ENCODE peak calls at places on chromosomes 4 and X, in seven cellular contexts. Z is right cardiac atrium; G is astrocyte; R is A549; M is endothelial cell of umbilical vein; V is fibroblast of lung; K is naive thymus-derived CD4-positive, alpha-beta T cell. H is an unnamed sample.

GRCh38 chrX:27254663-27255062 is 208.5 kb downstream of the PPP4R3C start:
- DNase-seq in R (no peak), M (no peak), G (no peak), Z (no peak), V (peak), K (no peak), H (no peak)

GRCh38 chrX:349196-349595 is 30.6 kb upstream of the GTPBP6 start:
- DNase-seq in V (no peak), R (no peak), Z (peak), K (no peak), M (no peak), G (no peak), H (no peak)

GRCh38 chr4:680931-681645 is 6.7 kb downstream of the MYL5 start:
- DNase-seq in M (no peak), G (no peak), R (peak), K (no peak), Z (peak), V (peak), H (no peak)

GRCh38 chr4:47287735-47288134 is 175.8 kb downstream of the COMMD8 start:
- DNase-seq in G (peak), M (no peak), R (no peak), K (no peak), Z (no peak), V (peak), H (peak)

GRCh38 chr4:38894340-38894982 is 26.9 kb downstream of the FAM114A1 start:
- DNase-seq in G (peak), V (no peak), M (no peak), R (peak), K (no peak), Z (no peak), H (no peak)

GRCh38 chrX:100447563-100448397 is 37.7 kb upstream of the PCDH19 start:
- DNase-seq in G (no peak), K (no peak), R (peak), Z (peak), V (peak), M (peak), H (no peak)

GRCh38 chr4:86596802-86597201 is 2.7 kb downstream of the PTPN13 start:
- DNase-seq in R (no peak), K (no peak), G (no peak), Z (no peak), M (no peak), V (peak), H (no peak)

GRCh38 chr4:40980318-40980883 is 230.6 kb downstream of the NSUN7 start:
- DNase-seq in Z (no peak), V (no peak), R (no peak), M (peak), G (no peak), K (no peak), H (no peak)

GRCh38 chr4:92305148-92305877 is 1.5 kb downstream of the GRID2 start:
- DNase-seq in K (no peak), Z (peak), G (peak), M (peak), R (peak), V (peak), H (no peak)

GRCh38 chr4:46937493-46937892 is 28.4 kb upstream of the COX7B2 start:
- DNase-seq in Z (no peak), R (no peak), V (peak), K (no peak), G (peak), M (peak), H (no peak)

GRCh38 chrX:39504850-39505259 is 592.9 kb downstream of the BCOR start:
- DNase-seq in K (no peak), G (no peak), M (no peak), Z (no peak), R (no peak), V (peak), H (no peak)

GRCh38 chr4:179867300-179867878 is 2375.8 kb upstream of the TENM3 start:
- DNase-seq in Z (no peak), G (peak), K (no peak), R (peak), V (peak), M (no peak), H (peak)

GRCh38 chrX:40011483-40012038 is 86.2 kb downstream of the BCOR start:
- DNase-seq in V (no peak), Z (no peak), K (no peak), G (no peak), R (no peak), M (no peak), H (no peak)

GRCh38 chr4:76589872-76590846 is 155.1 kb downstream of the SHROOM3 start:
- DNase-seq in M (no peak), Z (peak), V (peak), G (peak), K (no peak), R (peak), H (no peak)

GRCh38 chr4:105548483-105548882 is 3.9 kb upstream of the ARHGEF38 start:
- DNase-seq in R (peak), V (no peak), Z (no peak), K (no peak), M (no peak), G (no peak), H (no peak)

GRCh38 chr4:47849466-47849865 is 11.6 kb upstream of the CORIN start:
- DNase-seq in V (no peak), R (no peak), M (no peak), Z (no peak), K (no peak), G (no peak), H (no peak)

GRCh38 chr4:24991015-24991414 is 39.7 kb downstream of the LGI2 start:
- DNase-seq in M (peak), V (peak), G (peak), R (no peak), Z (no peak), K (no peak), H (no peak)

GRCh38 chr4:149845643-149846208 is 30.1 kb upstream of the IQCM start:
- DNase-seq in K (no peak), V (no peak), R (no peak), M (no peak), G (no peak), Z (no peak), H (no peak)

GRCh38 chr4:137678796-137679195 is 146.5 kb upstream of the PCDH18 start:
- DNase-seq in K (no peak), Z (no peak), V (peak), M (no peak), G (peak), R (no peak), H (peak)

GRCh38 chrX:2351321-2351720 is 149.5 kb downstream of the DHRSX start:
- DNase-seq in R (peak), G (peak), Z (no peak), K (no peak), M (peak), V (peak), H (peak)

GRCh38 chr4:77560170-77560569 is 45.5 kb upstream of the CXCL13 start:
- DNase-seq in V (no peak), R (no peak), Z (no peak), G (no peak), K (no peak), M (no peak), H (no peak)

GRCh38 chr4:15779336-15779735 is 1.2 kb downstream of the CD38 start:
- DNase-seq in G (peak), Z (peak), R (peak), K (no peak), V (peak), M (peak), H (no peak)

GRCh38 chr4:8911311-8912088 is 39.9 kb upstream of the HMX1 start:
- DNase-seq in G (no peak), M (no peak), Z (no peak), K (no peak), V (no peak), R (no peak), H (no peak)

GRCh38 chr4:80465238-80465637 is 129.7 kb downstream of the CFAP299 start:
- DNase-seq in K (no peak), R (no peak), Z (no peak), M (no peak), V (no peak), G (no peak), H (no peak)

GRCh38 chrX:13669246-13669689 is 16.3 kb downstream of the TCEANC start:
- DNase-seq in V (peak), R (peak), K (no peak), M (peak), G (peak), Z (peak), H (peak)

GRCh38 chrX:133497356-133497755 is 82.1 kb upstream of the GPC4 start:
- DNase-seq in G (no peak), V (no peak), R (no peak), K (no peak), M (no peak), Z (no peak), H (no peak)

GRCh38 chrX:26581086-26581485 is 365.1 kb downstream of the MAGEB5 start:
- DNase-seq in Z (no peak), G (no peak), M (no peak), V (peak), R (no peak), K (no peak), H (no peak)

GRCh38 chr4:158763462-158763861 is 5.4 kb upstream of the FNIP2 start:
- DNase-seq in K (no peak), V (no peak), Z (no peak), M (no peak), G (no peak), R (no peak), H (no peak)

GRCh38 chr4:94435874-94436273 is 15.9 kb upstream of the PDLIM5 start:
- DNase-seq in G (no peak), K (no peak), Z (no peak), M (no peak), R (no peak), V (no peak), H (no peak)

GRCh38 chr4:110897779-110898178 is 274.9 kb upstream of the PITX2 start:
- DNase-seq in Z (no peak), R (no peak), K (no peak), V (no peak), M (no peak), G (no peak), H (no peak)

GRCh38 chrX:71068052-71068918 is at the start of gene SNX12:
- DNase-seq in Z (peak), K (peak), V (peak), G (peak), M (peak), R (peak), H (peak)

GRCh38 chrX:110180928-110181310 is 137.0 kb downstream of the AMMECR1 start:
- DNase-seq in R (peak), V (peak), G (peak), K (no peak), M (no peak), Z (no peak), H (no peak)

GRCh38 chr4:54213001-54213400 is 16.1 kb upstream of the PDGFRA start:
- DNase-seq in G (no peak), K (no peak), M (no peak), R (no peak), Z (no peak), V (no peak), H (no peak)

GRCh38 chr4:54213812-54214211 is 15.3 kb upstream of the PDGFRA start:
- DNase-seq in Z (peak), R (no peak), V (peak), G (peak), K (no peak), M (no peak), H (no peak)

GRCh38 chr4:54215379-54216072 is 13.6 kb upstream of the PDGFRA start:
- DNase-seq in R (no peak), K (no peak), Z (no peak), M (no peak), G (no peak), V (no peak), H (no peak)

DNA sequence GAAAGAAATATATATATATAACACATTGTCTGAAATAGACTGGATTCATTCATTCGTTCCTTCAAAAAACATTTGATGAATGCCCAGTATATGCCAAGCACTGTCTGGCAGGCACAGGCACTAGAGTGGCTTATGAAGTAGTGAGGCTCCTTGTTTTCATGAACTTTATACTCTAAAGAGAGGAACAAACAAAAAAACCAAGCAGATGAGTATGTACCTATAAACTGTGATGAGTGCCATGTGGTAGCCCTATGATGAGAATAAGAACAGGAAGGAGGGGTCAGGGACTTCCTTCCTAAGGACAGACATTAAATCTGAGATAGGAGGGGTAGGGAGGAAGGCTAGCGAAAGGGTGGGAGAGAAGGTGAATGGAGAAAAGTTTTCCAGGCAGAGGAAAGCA is 19.5 kb upstream of the PDGFRA start:
- DNase-seq in K (no peak), M (no peak), R (no peak), G (no peak), Z (no peak), V (no peak), H (no peak)
- H3K27ac ChIP-seq in K (no peak), M (no peak), R (no peak), G (no peak), Z (no peak), V (no peak), H (no peak)

GRCh38 chrX:65695849-65696248 is 28.4 kb downstream of the MSN start:
- DNase-seq in Z (no peak), G (no peak), M (no peak), V (no peak), R (no peak), K (no peak), H (no peak)
- H3K27ac ChIP-seq in Z (no peak), G (peak), M (peak), V (peak), R (no peak), K (peak), H (peak)

GRCh38 chr4:30756553-30756952 is 36.4 kb downstream of the PCDH7 start:
- DNase-seq in G (no peak), K (no peak), V (no peak), R (no peak), Z (no peak), M (peak), H (peak)
- H3K27ac ChIP-seq in G (peak), K (no peak), V (peak), R (no peak), Z (no peak), M (peak), H (peak)

GRCh38 chrX:107675365-107675654 is 47.0 kb downstream of the PRPS1 start:
- DNase-seq in V (no peak), M (no peak), R (no peak), G (no peak), K (no peak), Z (no peak), H (no peak)

GRCh38 chrX:107673933-107674479 is 45.7 kb downstream of the PRPS1 start:
- DNase-seq in Z (peak), M (peak), K (peak), R (no peak), V (peak), G (peak), H (no peak)

GRCh38 chrX:107672955-107673378 is 44.7 kb downstream of the PRPS1 start:
- DNase-seq in Z (peak), V (peak), K (peak), M (peak), R (peak), G (peak), H (no peak)

GRCh38 chrX:107674480-107675364 is 46.4 kb downstream of the PRPS1 start:
- DNase-seq in R (no peak), M (no peak), K (peak), V (peak), G (peak), Z (peak), H (no peak)

GRCh38 chrX:107673401-107673800 is 45.1 kb downstream of the PRPS1 start:
- DNase-seq in V (no peak), G (no peak), R (no peak), Z (no peak), M (no peak), K (no peak), H (no peak)
- H3K27ac ChIP-seq in V (no peak), G (no peak), R (peak), Z (peak), M (peak), K (peak), H (peak)

DNA sequence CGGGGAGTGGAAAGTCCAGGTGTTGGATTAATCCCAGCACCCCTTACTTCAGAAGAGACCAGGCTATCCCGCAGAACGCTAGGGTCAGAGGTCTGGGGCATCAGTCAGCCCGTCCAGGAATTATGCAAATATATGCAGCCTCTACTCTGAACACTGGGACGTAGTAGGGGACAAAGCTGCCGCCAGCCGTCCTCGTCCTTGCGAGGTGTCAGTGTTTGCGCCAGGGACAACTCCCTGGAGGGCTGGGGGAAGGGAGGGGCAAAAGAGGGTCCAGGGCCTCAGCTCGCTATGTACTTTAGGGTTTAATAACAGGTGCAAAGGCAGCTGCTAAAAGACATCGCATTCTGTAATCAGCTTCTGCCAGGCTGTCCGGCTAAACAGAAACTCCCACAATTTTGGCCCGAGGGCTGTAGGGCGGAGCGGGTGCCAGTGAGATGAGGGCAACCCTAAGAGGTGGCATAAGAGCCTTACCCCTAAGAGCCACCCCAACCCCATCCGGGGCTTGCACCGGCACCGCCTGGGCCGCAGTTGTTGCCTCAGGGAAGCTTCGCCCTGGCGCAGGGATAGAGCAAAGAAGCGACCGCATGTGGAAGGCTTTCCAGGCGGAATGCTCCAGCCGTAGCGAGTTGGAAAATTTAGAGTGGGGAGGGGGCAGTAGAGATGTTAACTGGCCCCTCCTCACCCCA is 8.4 kb downstream of the HAND2 start:
- DNase-seq in R (no peak), M (no peak), K (no peak), Z (peak), G (no peak), V (no peak), H (no peak)
- H3K27ac ChIP-seq in R (no peak), M (no peak), K (no peak), Z (peak), G (no peak), V (no peak), H (no peak)

DNA sequence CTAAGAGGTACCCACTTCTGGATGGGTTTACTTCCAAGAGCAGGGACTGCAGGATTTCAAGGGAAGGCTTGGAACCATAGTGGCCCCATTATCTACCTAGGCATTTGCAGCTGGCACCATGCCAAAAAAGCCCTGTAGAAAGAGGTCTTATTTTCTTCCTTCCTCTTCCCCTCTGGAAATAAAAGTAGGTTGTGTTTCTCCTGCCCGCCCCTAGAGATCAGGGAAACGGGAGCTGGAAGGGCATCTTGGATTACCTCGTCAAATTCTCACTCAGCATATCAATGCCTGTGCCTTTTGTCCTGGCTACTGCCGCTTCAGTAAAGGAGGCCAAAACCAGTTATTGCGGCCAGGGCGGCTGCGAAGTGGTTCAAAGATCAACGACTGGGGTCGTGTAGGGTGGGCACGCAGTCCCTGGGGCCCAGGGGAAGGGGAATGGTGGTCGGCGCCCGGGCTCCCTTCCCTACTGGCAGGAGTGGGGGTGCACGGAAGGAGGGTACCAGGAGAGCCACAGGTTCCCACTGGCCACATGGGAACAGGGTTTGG is 1.5 kb downstream of the SCD5 start:
- DNase-seq in G (no peak), K (no peak), V (no peak), M (peak), R (no peak), Z (no peak), H (no peak)
- H3K27ac ChIP-seq in G (no peak), K (no peak), V (no peak), M (no peak), R (no peak), Z (no peak), H (no peak)

DNA sequence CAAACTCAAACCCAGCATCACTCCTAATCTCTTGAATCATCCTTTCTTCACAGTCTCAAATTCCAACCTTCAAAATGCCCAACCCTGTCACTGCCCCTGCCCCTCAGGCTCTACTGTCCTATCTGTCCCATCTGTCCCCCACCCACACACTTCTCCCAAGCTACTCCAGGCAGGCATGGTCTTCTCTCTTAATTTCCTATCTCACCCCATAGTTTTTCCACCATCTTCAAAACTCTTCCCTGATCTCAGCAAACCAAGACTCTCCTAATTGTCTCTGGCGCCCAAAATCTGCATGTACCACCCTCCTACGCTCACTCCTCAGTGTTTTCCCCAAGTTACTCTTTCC is 644 bp downstream of the LAMP2 start:
- DNase-seq in V (no peak), R (no peak), M (peak), G (no peak), K (no peak), Z (no peak), H (no peak)
- H3K27ac ChIP-seq in V (peak), R (peak), M (peak), G (peak), K (peak), Z (peak), H (peak)

H was measured in epithelial cell of prostate.